ENCODE peak calls at places on chromosomes 3 and 15, in four cellular contexts. C is HCT116, N is H1, U is HepG2. D is an unnamed sample.
A peak's percentile ranks its signal among the peaks of the same experiment; 100 is the strongest.

GRCh38 chr3:180073561-180073960 is 36.8 kb upstream of the PEX5L start:
- DNase-seq in N (no peak), U (no peak), C (no peak), D (no peak)

GRCh38 chr15:26854435-26854834 is 12.4 kb upstream of the GABRA5 start:
- DNase-seq in C (no peak), N (no peak), U (no peak), D (no peak)

GRCh38 chr3:110815008-110815583 is 256.5 kb upstream of the NECTIN3 start:
- DNase-seq in N (no peak), C (peak; percentile 89), U (no peak), D (no peak)

GRCh38 chr3:58563386-58564035 is 13.7 kb downstream of the FAM107A start:
- DNase-seq in U (peak; percentile 53), C (no peak), N (no peak), D (peak; percentile 23)

GRCh38 chr3:136296960-136297359 is 46.8 kb downstream of the PCCB start:
- DNase-seq in U (no peak), C (no peak), N (no peak), D (no peak)

GRCh38 chr3:17143893-17144664 is 259.3 kb downstream of the PLCL2 start:
- DNase-seq in C (no peak), U (no peak), N (no peak), D (no peak)

GRCh38 chr3:38205472-38205805 is 40.1 kb downstream of the OXSR1 start:
- DNase-seq in C (no peak), U (no peak), N (no peak), D (no peak)

GRCh38 chr15:92226020-92226612 is 167.6 kb upstream of the ST8SIA2 start:
- DNase-seq in N (no peak), C (peak; percentile 16), U (peak; percentile 25), D (peak; percentile 65)

GRCh38 chr15:57118013-57118799 is 199.8 kb downstream of the TCF12 start:
- DNase-seq in U (peak; percentile 27), C (peak; percentile 2), N (no peak), D (no peak)

GRCh38 chr3:12916159-12916558 is 74.8 kb upstream of the RPL32 start:
- DNase-seq in C (no peak), N (no peak), U (no peak), D (no peak)

GRCh38 chr15:27327467-27328045 is 356.6 kb downstream of the GABRG3 start:
- DNase-seq in N (no peak), U (no peak), C (no peak), D (no peak)

GRCh38 chr3:70108072-70108471 is 108.5 kb downstream of the SAMMSON start:
- DNase-seq in C (no peak), U (peak; percentile 18), N (peak; percentile 41), D (no peak)

GRCh38 chr3:149016669-149017541 is 25.6 kb downstream of the GYG1 start:
- DNase-seq in C (no peak), N (no peak), U (no peak), D (no peak)

GRCh38 chr15:88255496-88256171 is 905 bp downstream of the NTRK3 start:
- DNase-seq in N (no peak), C (no peak), U (no peak), D (peak; percentile 56)

GRCh38 chr3:87120850-87121249 is 106.3 kb upstream of the CHMP2B start:
- DNase-seq in N (no peak), U (no peak), C (no peak), D (peak; percentile 5)

GRCh38 chr3:138774529-138775253 is 60.0 kb downstream of the PIK3CB start:
- DNase-seq in C (peak; percentile 75), N (no peak), U (peak; percentile 71), D (peak; percentile 83)

GRCh38 chr3:632571-633170 is 436.1 kb downstream of the CHL1 start:
- DNase-seq in N (peak; percentile 51), U (peak; percentile 32), C (peak; percentile 35), D (peak; percentile 84)

GRCh38 chr3:154310840-154311239 is 13.4 kb downstream of the DHX36 start:
- DNase-seq in U (no peak), N (no peak), C (no peak), D (peak; percentile 4)

GRCh38 chr3:54773251-54773650 is 154.6 kb downstream of the LRTM1 start:
- DNase-seq in C (no peak), U (no peak), N (no peak), D (no peak)

GRCh38 chr15:35605790-35606189 is 59.8 kb upstream of the DPH6 start:
- DNase-seq in C (no peak), U (no peak), N (no peak), D (no peak)

GRCh38 chr15:78638658-78639314 is 2.2 kb downstream of the CHRNB4 start:
- DNase-seq in U (peak; percentile 62), N (peak; percentile 34), C (peak; percentile 31), D (peak; percentile 63)

GRCh38 chr15:34682673-34683072 is 72.1 kb downstream of the GJD2 start:
- DNase-seq in N (no peak), U (no peak), C (peak; percentile 72), D (no peak)

GRCh38 chr3:53530205-53530604 is 35.8 kb downstream of the CACNA1D start:
- DNase-seq in U (no peak), N (no peak), C (no peak), D (no peak)

GRCh38 chr3:51706788-51707731 is at the start of gene GRM2:
- DNase-seq in U (peak; percentile 73), N (peak; percentile 53), C (no peak), D (peak; percentile 76)

GRCh38 chr3:69922521-69923000 is 77.0 kb upstream of the SAMMSON start:
- DNase-seq in C (no peak), U (no peak), N (no peak), D (no peak)

GRCh38 chr3:29789686-29790085 is 508.8 kb downstream of the RBMS3 start:
- DNase-seq in C (no peak), N (no peak), U (no peak), D (no peak)

GRCh38 chr15:56058986-56059385 is 65.6 kb upstream of the NEDD4 start:
- DNase-seq in C (no peak), N (no peak), U (no peak), D (no peak)

GRCh38 chr3:46942481-46943236 is 33.9 kb downstream of the CCDC12 start:
- DNase-seq in C (no peak), U (no peak), N (no peak), D (no peak)

GRCh38 chr3:98027084-98027445 is 8.1 kb downstream of the GABRR3 start:
- DNase-seq in N (no peak), U (no peak), C (no peak), D (no peak)

GRCh38 chr3:122577409-122578028 is at the start of gene PARP15:
- DNase-seq in C (no peak), U (no peak), N (peak; percentile 27), D (no peak)

GRCh38 chr3:71407833-71408232 is 175.7 kb downstream of the FOXP1 start:
- DNase-seq in N (no peak), C (no peak), U (no peak), D (no peak)

GRCh38 chr3:49411968-49412631 is at the start of the genes RHOA and TCTA:
- DNase-seq in N (peak; percentile 93), U (peak; percentile 99), C (peak; percentile 100), D (peak; percentile 98)

GRCh38 chr15:87764461-87765236 is 491.9 kb downstream of the NTRK3 start:
- DNase-seq in N (peak; percentile 9), U (no peak), C (no peak), D (no peak)

GRCh38 chr3:10594915-10595314 is 89.5 kb upstream of the ATP2B2 start:
- DNase-seq in C (peak; percentile 62), N (peak; percentile 57), U (peak; percentile 56), D (peak; percentile 59)

GRCh38 chr3:128256131-128256530 is 102.8 kb downstream of the EEFSEC start:
- DNase-seq in U (no peak), N (no peak), C (no peak), D (no peak)
- TF ChIP-seq JUND in U (no peak), N (no peak), C (no peak), D (no peak)

DNA sequence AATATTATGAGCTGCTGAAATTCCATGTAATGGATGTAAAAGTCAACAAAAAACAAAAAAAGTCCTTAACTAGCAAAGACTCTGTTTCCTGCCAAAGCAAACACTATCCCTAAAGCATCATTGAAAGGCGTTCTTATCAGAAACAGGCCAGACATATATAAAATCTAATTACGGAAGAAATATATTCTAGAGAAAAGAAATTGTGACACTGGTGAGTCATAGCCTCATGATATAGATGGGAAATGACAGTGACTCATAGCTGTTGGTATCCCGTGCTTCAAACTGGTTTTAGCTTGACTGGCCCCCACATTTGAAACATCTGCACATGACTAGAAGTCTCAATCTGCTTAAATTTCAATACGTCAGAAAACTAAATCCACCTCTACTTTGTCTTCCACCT is 456.5 kb upstream of the ARRDC4 start:
- DNase-seq in U (no peak), C (no peak), N (no peak), D (no peak)
- TF ChIP-seq JUND in U (no peak), C (no peak), N (no peak), D (no peak)

DNA sequence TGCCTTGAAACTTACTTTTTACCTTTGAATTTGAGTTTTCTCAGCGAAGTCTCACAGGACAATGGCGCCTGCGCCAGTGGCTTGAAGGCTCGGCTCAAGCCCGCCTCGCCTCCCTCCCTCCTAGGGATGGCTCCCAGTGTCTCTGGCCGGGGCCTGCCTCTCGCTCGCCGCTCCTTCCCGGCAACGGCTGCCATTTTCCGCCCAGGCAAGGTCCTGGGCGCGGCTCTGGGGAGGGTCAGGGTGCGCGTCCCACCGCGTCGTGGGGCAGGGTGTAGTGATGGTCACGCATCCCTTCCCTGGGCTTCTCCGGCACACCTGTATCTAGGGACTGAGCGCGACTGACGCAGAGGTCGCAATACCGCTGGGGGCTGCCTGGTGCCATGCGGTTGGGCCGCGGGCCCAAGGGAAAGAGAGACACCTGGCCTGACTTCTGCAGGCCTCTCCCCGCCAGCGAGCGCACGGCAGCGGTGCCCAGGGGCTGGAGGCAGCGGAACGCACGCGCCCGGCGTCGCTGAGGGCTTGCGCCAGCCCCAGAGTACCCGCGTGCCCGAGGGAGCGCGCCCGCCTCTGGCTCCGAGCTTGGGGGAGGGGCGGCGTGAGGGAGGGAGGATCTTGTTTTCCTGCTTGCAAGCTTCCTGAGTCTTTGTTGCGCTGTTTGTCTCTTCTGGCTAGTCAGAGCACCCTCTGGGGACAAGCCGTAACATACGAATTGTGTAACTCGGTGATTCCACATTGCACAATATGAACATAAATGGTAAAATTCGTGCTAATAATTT is 20.7 kb upstream of the FEM1B start:
- DNase-seq in N (peak; percentile 88), U (peak; percentile 56), C (no peak), D (peak; percentile 60)
- TF ChIP-seq JUND in N (no peak), U (peak; percentile 39), C (no peak), D (no peak)

GRCh38 chr3:132461544-132461943 is 44.2 kb downstream of the DNAJC13 start:
- DNase-seq in U (no peak), C (no peak), N (no peak), D (no peak)

GRCh38 chr3:132469326-132469725 is 52.0 kb downstream of the DNAJC13 start:
- DNase-seq in C (no peak), U (no peak), N (no peak), D (no peak)

GRCh38 chr3:132464066-132464465 is 46.8 kb downstream of the DNAJC13 start:
- DNase-seq in C (no peak), U (no peak), N (no peak), D (no peak)
- TF ChIP-seq JUND in C (no peak), U (no peak), N (no peak), D (no peak)